ENCODE peak calls at places on chromosomes 6 and 20, in four cellular contexts. A is upper lobe of left lung, F is stomach, Y is colonic mucosa. N is an unnamed sample.

GRCh38 chr6:70225052-70225451 is 77.8 kb downstream of the COL9A1 start:
- DNase-seq in A (no peak), F (no peak), Y (no peak), N (no peak)

GRCh38 chr6:111069722-111070406 is 17.4 kb upstream of the SLC16A10 start:
- DNase-seq in A (no peak), F (no peak), Y (no peak), N (no peak)

GRCh38 chr6:142372348-142372747 is 70.5 kb downstream of the ADGRG6 start:
- DNase-seq in A (no peak), F (no peak), Y (no peak), N (no peak)

GRCh38 chr6:57276946-57277345 is 40.5 kb upstream of the PRIM2 start:
- DNase-seq in A (no peak), F (no peak), Y (no peak), N (no peak)

GRCh38 chr20:57653910-57654309 is 33.7 kb upstream of the ZBP1 start:
- DNase-seq in A (no peak), F (no peak), Y (peak; percentile 16), N (no peak)

GRCh38 chr20:12201289-12201991 is 283.7 kb downstream of the BTBD3 start:
- DNase-seq in A (no peak), F (no peak), Y (no peak), N (peak; percentile 54)

GRCh38 chr20:46720776-46721425 is 11.5 kb downstream of the SLC2A10 start:
- DNase-seq in A (no peak), F (no peak), Y (no peak), N (no peak)

GRCh38 chr20:36179170-36179945 is 24.8 kb downstream of the EPB41L1 start:
- DNase-seq in A (no peak), F (no peak), Y (no peak), N (no peak)

GRCh38 chr6:1641391-1641790 is 31.7 kb downstream of the FOXC1 start:
- DNase-seq in A (no peak), F (peak; percentile 87), Y (no peak), N (no peak)

GRCh38 chr20:59774204-59774641 is 159.2 kb downstream of the SYCP2 start:
- DNase-seq in A (no peak), F (peak; percentile 5), Y (no peak), N (no peak)

GRCh38 chr6:36493859-36494258 is 51.1 kb downstream of the KCTD20 start:
- DNase-seq in A (no peak), F (no peak), Y (no peak), N (no peak)

GRCh38 chr20:20083796-20084195 is 31.5 kb downstream of the CFAP61 start:
- DNase-seq in A (no peak), F (no peak), Y (no peak), N (no peak)

GRCh38 chr20:47574616-47575401 is 73.1 kb downstream of the NCOA3 start:
- DNase-seq in A (no peak), F (no peak), Y (no peak), N (no peak)

GRCh38 chr20:2109425-2110210 is 8.0 kb downstream of the STK35 start:
- DNase-seq in A (no peak), F (peak; percentile 56), Y (peak; percentile 32), N (no peak)

GRCh38 chr20:34715384-34715783 is 11.2 kb downstream of the TP53INP2 start:
- DNase-seq in A (no peak), F (no peak), Y (no peak), N (no peak)

GRCh38 chr6:154507209-154507898 is 3.1 kb downstream of the CNKSR3 start:
- DNase-seq in A (no peak), F (no peak), Y (peak; percentile 16), N (no peak)

GRCh38 chr6:75747985-75748742 is 875 bp upstream of the MYO6 start:
- DNase-seq in A (no peak), F (no peak), Y (no peak), N (no peak)

GRCh38 chr20:50545123-50545522 is 34.9 kb downstream of the PTPN1 start:
- DNase-seq in A (no peak), F (no peak), Y (no peak), N (no peak)

GRCh38 chr6:112331306-112331705 is 15.8 kb upstream of the RFPL4B start:
- DNase-seq in A (no peak), F (no peak), Y (no peak), N (no peak)

GRCh38 chr6:33426590-33427563 is 7.0 kb downstream of the SYNGAP1 start:
- DNase-seq in A (no peak), F (no peak), Y (no peak), N (no peak)

GRCh38 chr6:4383910-4384637 is 248.7 kb upstream of the ECI2 start:
- DNase-seq in A (no peak), F (no peak), Y (no peak), N (no peak)

GRCh38 chr20:15039088-15039762 is 701.8 kb upstream of the FLRT3 start:
- DNase-seq in A (no peak), F (no peak), Y (no peak), N (no peak)

GRCh38 chr6:109258129-109258528 is 124.1 kb downstream of the CD164 start:
- DNase-seq in A (no peak), F (no peak), Y (no peak), N (no peak)

GRCh38 chr6:114008331-114008730 is 37.4 kb upstream of the HDAC2 start:
- DNase-seq in A (no peak), F (no peak), Y (no peak), N (no peak)

GRCh38 chr6:1296542-1296941 is 15.4 kb upstream of the FOXQ1 start:
- DNase-seq in A (no peak), F (no peak), Y (no peak), N (no peak)

GRCh38 chr6:140062042-140063041 is 687.9 kb upstream of the CITED2 start:
- DNase-seq in A (no peak), F (peak; percentile 26), Y (no peak), N (peak; percentile 43)

GRCh38 chr6:21536280-21536766 is 57.2 kb upstream of the SOX4 start:
- DNase-seq in A (no peak), F (no peak), Y (no peak), N (no peak)

GRCh38 chr6:79984261-79984660 is 20.2 kb upstream of the TTK start:
- DNase-seq in A (no peak), F (no peak), Y (no peak), N (peak; percentile 62)

GRCh38 chr20:23753589-23753988 is 2.9 kb upstream of the CST1 start:
- DNase-seq in A (no peak), F (no peak), Y (no peak), N (peak; percentile 24)

GRCh38 chr20:63977392-63978276 is 1.8 kb downstream of the SAMD10 start:
- DNase-seq in A (peak; percentile 76), F (no peak), Y (no peak), N (peak; percentile 76)
- H3K4me3 ChIP-seq in A (no peak overlapping the region), F (peak overlapping the region; percentile 86), Y (no peak overlapping the region), N (no peak overlapping the region)

DNA sequence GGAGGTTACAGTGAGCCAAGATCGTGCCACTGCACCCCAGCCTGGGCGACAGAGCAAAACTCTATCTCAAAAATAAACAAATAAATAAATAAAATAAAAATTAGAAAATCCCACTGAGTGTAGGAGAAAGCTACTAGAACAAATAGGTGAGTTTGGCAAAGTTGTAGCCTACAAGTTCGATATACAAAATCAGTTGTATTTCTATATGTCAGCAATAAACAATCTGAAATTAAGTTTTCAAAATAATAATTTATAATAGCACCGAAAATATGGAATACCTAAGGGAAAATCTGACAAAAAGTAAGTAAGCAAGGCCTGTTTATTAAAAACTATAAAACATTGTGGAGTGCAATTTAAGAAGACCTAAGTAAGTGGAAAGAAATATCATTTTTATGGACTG is 5.1 kb upstream of the DEFB118 start:
- DNase-seq in A (no peak), F (no peak), Y (no peak), N (no peak)
- H3K9me3 ChIP-seq in A (no peaks in the 10 kb centered on the region), F (no peaks in the 10 kb centered on the region), Y (no peaks in the 10 kb centered on the region), N (no peaks in the 10 kb centered on the region)

DNA sequence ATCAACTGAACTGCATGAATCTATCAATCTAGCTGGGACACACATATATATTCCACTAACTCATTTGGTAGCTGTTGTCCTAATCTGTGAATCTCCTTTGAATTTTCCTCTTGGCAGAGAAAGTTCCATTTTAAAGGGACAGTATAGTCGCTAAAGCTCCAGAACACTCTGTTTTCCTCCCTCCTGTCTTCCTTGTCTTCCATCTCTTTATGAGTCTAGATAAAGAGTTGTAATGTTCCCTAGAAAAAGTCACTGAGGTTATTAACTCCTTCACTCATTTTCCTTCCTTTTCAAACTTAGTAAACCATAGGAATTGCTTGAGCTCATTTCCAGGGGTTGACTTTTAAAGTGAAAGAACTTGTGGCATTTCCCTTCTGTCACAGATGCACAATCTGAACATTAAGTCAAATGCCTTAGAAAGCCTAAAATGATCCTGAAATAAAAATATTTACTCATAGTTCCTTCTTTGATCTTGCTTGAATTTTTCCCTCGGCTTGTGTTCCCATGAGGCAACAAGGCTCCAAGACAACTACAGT is 198.4 kb downstream of the TRIM27 start:
- DNase-seq in A (no peak), F (no peak), Y (no peak), N (no peak)
- H3K4me3 ChIP-seq in A (no peak overlapping the region), F (no peak overlapping the region), Y (no peak overlapping the region), N (peak overlapping the region; percentile 24)

GRCh38 chr20:39861381-39861780 is 827.7 kb downstream of the MAFB start:
- DNase-seq in A (no peak), F (no peak), Y (no peak), N (no peak)
- H3K9me3 ChIP-seq in A (no peaks in the 10 kb centered on the region), F (no peaks in the 10 kb centered on the region), Y (no peaks in the 10 kb centered on the region), N (no peaks in the 10 kb centered on the region)

GRCh38 chr20:63407928-63408683 is 47.0 kb upstream of the CHRNA4 start:
- DNase-seq in A (peak; percentile 80), F (no peak), Y (no peak), N (no peak)
- H3K4me3 ChIP-seq in A (no peak overlapping the region), F (no peak overlapping the region), Y (no peak overlapping the region), N (no peak overlapping the region)

GRCh38 chr20:21710863-21711431 is 5.5 kb downstream of the PAX1 start:
- DNase-seq in A (no peak), F (no peak), Y (no peak), N (no peak)
- H3K9me3 ChIP-seq in A (no peaks in the 10 kb centered on the region), F (no peaks in the 10 kb centered on the region), Y (no peaks in the 10 kb centered on the region), N (no peaks in the 10 kb centered on the region)

GRCh38 chr6:89007209-89008001 is 44.0 kb upstream of the RNGTT start:
- DNase-seq in A (no peak), F (no peak), Y (no peak), N (no peak)

GRCh38 chr6:89009624-89010059 is 46.2 kb upstream of the RNGTT start:
- DNase-seq in A (no peak), F (no peak), Y (no peak), N (no peak)

GRCh38 chr6:89008763-89009374 is 45.5 kb upstream of the RNGTT start:
- DNase-seq in A (no peak), F (no peak), Y (no peak), N (no peak)

GRCh38 chr6:89011436-89011835 is 48.0 kb upstream of the RNGTT start:
- DNase-seq in A (no peak), F (no peak), Y (no peak), N (no peak)

DNA sequence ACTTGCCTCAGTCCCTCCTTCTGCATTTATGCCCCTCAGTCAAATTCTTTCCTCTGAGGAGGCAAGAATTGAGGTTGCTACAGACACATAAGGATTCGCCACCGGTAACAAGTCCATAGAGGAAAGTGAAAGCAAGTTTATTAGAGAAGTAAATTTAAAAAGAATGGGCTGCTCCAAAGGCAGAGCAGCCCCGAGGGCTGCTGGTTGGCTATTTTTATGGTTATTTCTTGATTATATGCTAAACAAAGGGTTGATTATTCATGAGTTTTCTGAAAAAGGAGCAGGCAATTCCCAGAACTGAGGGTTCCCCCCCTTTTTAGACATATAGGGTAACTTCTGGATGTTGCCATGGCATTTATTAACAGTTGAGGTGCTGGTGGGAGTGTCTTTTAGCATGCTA is 44.9 kb upstream of the RNGTT start:
- DNase-seq in A (no peak), F (no peak), Y (no peak), N (no peak)
- H3K4me3 ChIP-seq in A (peak overlapping the region; percentile 31), F (peak overlapping the region; percentile 13), Y (no peak overlapping the region), N (no peak overlapping the region)